ENCODE peak calls at places on chromosomes 1 and 21, in six cellular contexts. One of them, this sample, is unnamed.

GRCh38 chr21:44910229-44911065 is 10.3 kb downstream of the ITGB2 start:
- DNase-seq in SK-N-SH: no peak
- DNase-seq in K562: no peak
- DNase-seq in HCT116: no peak
- DNase-seq in HepG2: peak
- DNase-seq in H1: no peak
- DNase-seq in this sample: no peak

GRCh38 chr1:203537806-203538464 is 44.0 kb downstream of the OPTC start:
- DNase-seq in SK-N-SH: no peak
- DNase-seq in HCT116: no peak
- DNase-seq in HepG2: peak
- DNase-seq in K562: no peak
- DNase-seq in H1: no peak
- DNase-seq in this sample: no peak

GRCh38 chr1:107934573-107934972 is 30.4 kb downstream of the VAV3 start:
- DNase-seq in SK-N-SH: no peak
- DNase-seq in HepG2: no peak
- DNase-seq in HCT116: no peak
- DNase-seq in K562: no peak
- DNase-seq in H1: no peak
- DNase-seq in this sample: no peak

GRCh38 chr1:115507256-115507589 is 134.5 kb upstream of the VANGL1 start:
- DNase-seq in HCT116: peak
- DNase-seq in HepG2: peak
- DNase-seq in SK-N-SH: peak
- DNase-seq in H1: no peak
- DNase-seq in K562: peak
- DNase-seq in this sample: peak

GRCh38 chr1:151989131-151989868 is 4.4 kb downstream of the S100A10 start:
- DNase-seq in HCT116: no peak
- DNase-seq in K562: no peak
- DNase-seq in H1: no peak
- DNase-seq in SK-N-SH: no peak
- DNase-seq in HepG2: no peak
- DNase-seq in this sample: peak

GRCh38 chr1:193654951-193655705 is 468.7 kb upstream of the B3GALT2 start:
- DNase-seq in K562: no peak
- DNase-seq in HepG2: no peak
- DNase-seq in HCT116: peak
- DNase-seq in SK-N-SH: no peak
- DNase-seq in H1: no peak
- DNase-seq in this sample: no peak

GRCh38 chr1:21594935-21595897 is 73.9 kb downstream of the RAP1GAP start:
- DNase-seq in K562: peak
- DNase-seq in HepG2: peak
- DNase-seq in H1: peak
- DNase-seq in HCT116: peak
- DNase-seq in SK-N-SH: peak
- DNase-seq in this sample: peak

GRCh38 chr1:159067699-159068621 is 8.6 kb downstream of the AIM2 start:
- DNase-seq in HepG2: no peak
- DNase-seq in HCT116: no peak
- DNase-seq in H1: no peak
- DNase-seq in SK-N-SH: no peak
- DNase-seq in K562: peak
- DNase-seq in this sample: no peak

GRCh38 chr1:151711940-151712339 is 4.7 kb downstream of the CELF3 start:
- DNase-seq in HCT116: no peak
- DNase-seq in H1: no peak
- DNase-seq in HepG2: no peak
- DNase-seq in K562: no peak
- DNase-seq in SK-N-SH: no peak
- DNase-seq in this sample: no peak

GRCh38 chr1:55504306-55504706 is 289.1 kb upstream of the USP24 start:
- DNase-seq in HCT116: no peak
- DNase-seq in HepG2: no peak
- DNase-seq in K562: no peak
- DNase-seq in H1: no peak
- DNase-seq in SK-N-SH: no peak
- DNase-seq in this sample: no peak
- TF ChIP-seq JUND in HCT116: no peak
- TF ChIP-seq JUND in HepG2: no peak
- TF ChIP-seq JUND in K562: no peak
- TF ChIP-seq JUND in H1: no peak
- TF ChIP-seq JUND in SK-N-SH: no peak
- TF ChIP-seq JUND in this sample: no peak

GRCh38 chr1:6487804-6488484 is 3.5 kb downstream of the PLEKHG5 start:
- DNase-seq in K562: no peak
- DNase-seq in HCT116: no peak
- DNase-seq in H1: no peak
- DNase-seq in SK-N-SH: no peak
- DNase-seq in HepG2: no peak
- DNase-seq in this sample: no peak
- TF ChIP-seq JUND in K562: no peak
- TF ChIP-seq JUND in HCT116: no peak
- TF ChIP-seq JUND in H1: no peak
- TF ChIP-seq JUND in SK-N-SH: no peak
- TF ChIP-seq JUND in HepG2: no peak
- TF ChIP-seq JUND in this sample: no peak

GRCh38 chr1:61523219-61523618 is 201.7 kb downstream of the TM2D1 start:
- DNase-seq in SK-N-SH: no peak
- DNase-seq in HepG2: no peak
- DNase-seq in K562: no peak
- DNase-seq in H1: no peak
- DNase-seq in HCT116: no peak
- DNase-seq in this sample: no peak

GRCh38 chr1:61519631-61520030 is 205.3 kb downstream of the TM2D1 start:
- DNase-seq in K562: no peak
- DNase-seq in HCT116: no peak
- DNase-seq in SK-N-SH: no peak
- DNase-seq in H1: no peak
- DNase-seq in HepG2: no peak
- DNase-seq in this sample: no peak

GRCh38 chr1:61518670-61519400 is 206.1 kb downstream of the TM2D1 start:
- DNase-seq in H1: no peak
- DNase-seq in HCT116: no peak
- DNase-seq in SK-N-SH: no peak
- DNase-seq in HepG2: no peak
- DNase-seq in K562: no peak
- DNase-seq in this sample: no peak

DNA sequence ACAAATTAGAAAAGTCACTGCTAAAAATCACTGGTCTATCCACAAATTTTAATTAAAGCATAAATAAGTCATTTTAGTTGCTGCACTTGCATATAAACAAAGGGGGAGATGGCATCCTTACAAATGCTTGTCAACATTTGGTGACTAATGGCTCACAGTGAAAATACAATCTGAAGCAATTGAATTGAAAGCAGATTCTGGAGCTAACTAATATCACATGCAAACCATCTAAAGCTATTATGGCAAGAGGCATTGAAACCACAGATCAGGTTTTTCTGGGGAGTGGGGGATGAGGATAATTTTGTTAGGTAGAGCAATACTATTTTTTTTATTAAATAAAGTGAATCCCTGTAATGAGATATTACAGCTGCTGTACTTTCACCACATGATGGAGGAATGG is 200.7 kb downstream of the TM2D1 start:
- DNase-seq in K562: no peak
- DNase-seq in SK-N-SH: peak
- DNase-seq in HepG2: no peak
- DNase-seq in H1: no peak
- DNase-seq in HCT116: no peak
- DNase-seq in this sample: no peak
- TF ChIP-seq JUND in K562: no peak
- TF ChIP-seq JUND in SK-N-SH: no peak
- TF ChIP-seq JUND in HepG2: no peak
- TF ChIP-seq JUND in H1: no peak
- TF ChIP-seq JUND in HCT116: no peak
- TF ChIP-seq JUND in this sample: no peak

GRCh38 chr1:47523812-47524170 is 85.9 kb downstream of the FOXD2 start:
- DNase-seq in HCT116: no peak
- DNase-seq in HepG2: no peak
- DNase-seq in H1: no peak
- DNase-seq in K562: no peak
- DNase-seq in SK-N-SH: no peak
- DNase-seq in this sample: no peak

GRCh38 chr1:47522890-47523811 is 85.3 kb downstream of the FOXD2 start:
- DNase-seq in HepG2: no peak
- DNase-seq in HCT116: no peak
- DNase-seq in K562: no peak
- DNase-seq in SK-N-SH: no peak
- DNase-seq in H1: no peak
- DNase-seq in this sample: no peak

GRCh38 chr1:47521034-47521871 is 83.4 kb downstream of the FOXD2 start:
- DNase-seq in SK-N-SH: no peak
- DNase-seq in H1: no peak
- DNase-seq in K562: no peak
- DNase-seq in HCT116: no peak
- DNase-seq in HepG2: no peak
- DNase-seq in this sample: no peak

GRCh38 chr1:47519491-47519890 is 81.6 kb downstream of the FOXD2 start:
- DNase-seq in HepG2: no peak
- DNase-seq in HCT116: no peak
- DNase-seq in K562: no peak
- DNase-seq in H1: no peak
- DNase-seq in SK-N-SH: no peak
- DNase-seq in this sample: no peak

DNA sequence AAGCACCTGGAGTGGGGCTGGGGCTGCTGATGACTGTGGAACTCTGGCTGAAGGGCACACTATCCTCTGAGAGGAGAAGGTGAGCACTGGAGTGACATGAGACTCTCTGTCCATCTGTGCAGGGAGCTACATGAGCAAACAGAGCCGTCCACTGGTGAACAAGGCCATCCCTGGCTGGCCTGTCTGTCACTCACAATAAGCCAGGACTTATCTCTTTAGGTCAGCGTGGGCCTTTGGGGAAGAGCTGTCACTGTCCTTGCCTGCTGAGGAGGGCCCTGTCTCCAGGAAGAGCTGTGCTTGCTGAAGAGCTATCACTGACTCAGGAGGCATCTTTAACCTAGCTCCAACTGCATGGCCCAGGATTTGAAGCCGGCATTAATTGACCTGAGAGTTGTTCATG is 82.1 kb downstream of the FOXD2 start:
- DNase-seq in K562: no peak
- DNase-seq in SK-N-SH: no peak
- DNase-seq in HCT116: no peak
- DNase-seq in H1: no peak
- DNase-seq in HepG2: no peak
- DNase-seq in this sample: no peak
- TF ChIP-seq JUND in K562: no peak
- TF ChIP-seq JUND in SK-N-SH: no peak
- TF ChIP-seq JUND in HCT116: no peak
- TF ChIP-seq JUND in H1: no peak
- TF ChIP-seq JUND in HepG2: no peak
- TF ChIP-seq JUND in this sample: no peak

DNA sequence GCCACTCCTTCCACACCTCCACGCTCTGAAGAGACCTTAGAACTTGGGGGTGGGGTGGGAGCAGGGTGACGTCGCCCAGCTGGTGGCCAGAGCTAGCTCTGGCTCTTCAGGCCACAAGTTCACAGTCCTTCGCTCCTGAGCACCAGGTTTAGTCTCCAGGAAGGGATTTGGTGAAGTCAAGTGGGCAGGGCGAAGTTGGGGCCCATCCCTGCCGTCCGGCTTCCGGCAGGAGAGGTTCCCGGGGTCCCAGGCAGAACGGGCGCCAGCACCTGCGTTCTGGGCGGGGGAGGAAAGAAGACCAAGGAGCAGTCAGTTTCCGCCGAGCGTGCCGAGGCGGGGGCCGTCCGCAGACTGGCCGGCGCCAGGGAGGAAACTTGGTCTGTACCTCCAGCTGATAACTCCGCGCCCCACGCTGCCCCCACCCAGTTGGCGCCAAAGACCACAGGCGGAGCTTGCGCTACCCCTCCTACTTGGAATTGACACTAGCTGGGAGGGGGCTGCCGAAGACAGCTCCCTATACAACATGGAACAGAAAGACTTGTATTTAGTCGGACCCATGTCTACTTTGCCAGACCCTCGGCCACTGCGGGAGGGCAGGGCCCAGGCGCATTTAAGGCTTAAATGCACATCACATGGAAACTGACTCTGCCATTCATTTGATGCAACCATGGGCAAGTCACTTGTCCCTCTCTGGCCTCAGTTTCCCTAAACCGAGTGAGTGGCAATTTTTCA is 995 bp downstream of the ID3 start:
- DNase-seq in SK-N-SH: peak
- DNase-seq in HepG2: peak
- DNase-seq in HCT116: peak
- DNase-seq in K562: peak
- DNase-seq in H1: no peak
- DNase-seq in this sample: no peak
- TF ChIP-seq JUND in SK-N-SH: no peak
- TF ChIP-seq JUND in HepG2: no peak
- TF ChIP-seq JUND in HCT116: no peak
- TF ChIP-seq JUND in K562: peak
- TF ChIP-seq JUND in H1: no peak
- TF ChIP-seq JUND in this sample: no peak

GRCh38 chr1:46171351-46171750 is 3.5 kb upstream of the TSPAN1 start:
- DNase-seq in HCT116: no peak
- DNase-seq in HepG2: no peak
- DNase-seq in K562: no peak
- DNase-seq in H1: no peak
- DNase-seq in SK-N-SH: peak
- DNase-seq in this sample: no peak
- TF ChIP-seq JUND in HCT116: no peak
- TF ChIP-seq JUND in HepG2: no peak
- TF ChIP-seq JUND in K562: no peak
- TF ChIP-seq JUND in H1: no peak
- TF ChIP-seq JUND in SK-N-SH: no peak
- TF ChIP-seq JUND in this sample: no peak

This sample was measured in T47D.